ENCODE peak calls at places on chromosomes 3 and 15, in five cellular contexts. T is CD8-positive, alpha-beta memory T cell; V is colonic mucosa; H is esophagus muscularis mucosa; B is sigmoid colon. I is an unnamed sample. For H3K4me1 and H3K27me3, the result is how much of the 10 kb centered on the place peaks cover.

GRCh38 chr15:59169337-59169736 is 37.3 kb upstream of the LDHAL6B start:
- DNase-seq in H (no peak), T (no peak), B (no peak), V (no peak), I (no peak)

GRCh38 chr15:29612096-29612495 is 210.2 kb downstream of the TJP1 start:
- DNase-seq in B (no peak), V (no peak), H (no peak), T (no peak), I (no peak)

GRCh38 chr3:152331018-152331541 is 62.4 kb downstream of the MBNL1 start:
- DNase-seq in T (no peak), H (no peak), V (peak), B (no peak), I (no peak)

GRCh38 chr3:107674371-107674770 is 151.6 kb downstream of the BBX start:
- DNase-seq in T (no peak), V (no peak), B (no peak), H (no peak), I (no peak)

GRCh38 chr3:131602011-131602779 is 99.4 kb upstream of the MRPL3 start:
- DNase-seq in V (no peak), B (no peak), H (no peak), T (no peak), I (no peak)

GRCh38 chr3:42762046-42762724 is 10.9 kb downstream of the CCDC13 start:
- DNase-seq in H (peak), V (no peak), B (no peak), T (no peak), I (no peak)

GRCh38 chr15:55290361-55291057 is 896 bp upstream of the RAB27A start:
- DNase-seq in V (peak), B (peak), T (peak), H (peak), I (peak)

GRCh38 chr3:124174463-124174862 is 182.5 kb upstream of the ROPN1 start:
- DNase-seq in V (no peak), B (no peak), H (no peak), T (no peak), I (no peak)

GRCh38 chr3:155805204-155805801 is 775 bp downstream of the C3orf33 start:
- DNase-seq in B (peak), V (peak), T (peak), H (no peak), I (no peak)

GRCh38 chr15:81054236-81054635 is 53.5 kb downstream of the TLNRD1 start:
- DNase-seq in T (no peak), H (no peak), V (no peak), B (no peak), I (no peak)

GRCh38 chr15:27061739-27062138 is 90.8 kb downstream of the GABRG3 start:
- DNase-seq in B (no peak), V (no peak), H (no peak), T (no peak), I (no peak)

GRCh38 chr3:132343018-132343612 is 25.9 kb downstream of the ACP3 start:
- DNase-seq in V (peak), B (no peak), T (no peak), H (no peak), I (no peak)

GRCh38 chr3:194806991-194807685 is 121.5 kb downstream of the FAM43A start:
- DNase-seq in V (no peak), B (no peak), T (no peak), H (no peak), I (no peak)

GRCh38 chr3:101279765-101280385 is 40.5 kb downstream of the IMPG2 start:
- DNase-seq in T (no peak), V (no peak), H (no peak), B (no peak), I (no peak)

GRCh38 chr3:27253831-27254230 is 115.4 kb downstream of the NEK10 start:
- DNase-seq in H (no peak), T (no peak), V (peak), B (no peak), I (no peak)

GRCh38 chr15:28123408-28124023 is 24.4 kb upstream of the OCA2 start:
- DNase-seq in V (peak), B (no peak), H (no peak), T (no peak), I (peak)

GRCh38 chr15:69853572-69853971 is 244.1 kb downstream of the TLE3 start:
- DNase-seq in T (no peak), B (no peak), V (no peak), H (no peak), I (no peak)

GRCh38 chr3:53628546-53629395 is 134.4 kb downstream of the CACNA1D start:
- DNase-seq in B (no peak), T (no peak), H (peak), V (no peak), I (no peak)

GRCh38 chr15:99492716-99493115 is 73.1 kb upstream of the MEF2A start:
- DNase-seq in B (no peak), T (no peak), H (no peak), V (no peak), I (no peak)

GRCh38 chr15:101115887-101116680 is 135.8 kb downstream of the CHSY1 start:
- DNase-seq in V (no peak), B (peak), T (no peak), H (no peak), I (no peak)

GRCh38 chr3:28986922-28987321 is 293.9 kb upstream of the RBMS3 start:
- DNase-seq in B (no peak), H (no peak), T (no peak), V (no peak), I (no peak)

GRCh38 chr3:123582315-123582714 is 2.5 kb downstream of the HACD2 start:
- DNase-seq in V (peak), H (no peak), B (no peak), T (no peak), I (no peak)

GRCh38 chr3:192571197-192571791 is 156.0 kb downstream of the FGF12 start:
- DNase-seq in V (peak), B (peak), H (no peak), T (no peak), I (no peak)

GRCh38 chr3:146187334-146187950 is 26.5 kb upstream of the PLOD2 start:
- DNase-seq in V (peak), B (no peak), T (no peak), H (no peak), I (no peak)

GRCh38 chr15:85482896-85483295 is 102.5 kb downstream of the AKAP13 start:
- DNase-seq in B (no peak), V (no peak), T (no peak), H (no peak), I (no peak)
- H3K4me1 ChIP-seq in B (under half), V (under half), T (under half), H (half or more), I (under half)

GRCh38 chr15:92951800-92952199 is 51.7 kb downstream of the CHD2 start:
- DNase-seq in V (no peak), H (no peak), B (no peak), T (no peak), I (no peak)

GRCh38 chr15:92953569-92953968 is 53.4 kb downstream of the CHD2 start:
- DNase-seq in V (no peak), T (no peak), H (no peak), B (no peak), I (no peak)

GRCh38 chr15:92952451-92952850 is 52.3 kb downstream of the CHD2 start:
- DNase-seq in B (no peak), V (no peak), H (no peak), T (no peak), I (no peak)

GRCh38 chr15:92947071-92947730 is 47.1 kb downstream of the CHD2 start:
- DNase-seq in B (no peak), V (no peak), H (no peak), T (no peak), I (no peak)

GRCh38 chr15:92949604-92950249 is 49.6 kb downstream of the CHD2 start:
- DNase-seq in B (no peak), H (no peak), T (no peak), V (no peak), I (no peak)
- H3K27ac ChIP-seq in B (no peak), H (no peak), T (no peak), V (no peak), I (no peak)

GRCh38 chr3:134772591-134772990 is 22.5 kb upstream of the EPHB1 start:
- DNase-seq in B (no peak), T (no peak), H (peak), V (no peak), I (no peak)
- H3K27me3 ChIP-seq in B (under half), T (under half), H (under half), V (under half), I (under half)

DNA sequence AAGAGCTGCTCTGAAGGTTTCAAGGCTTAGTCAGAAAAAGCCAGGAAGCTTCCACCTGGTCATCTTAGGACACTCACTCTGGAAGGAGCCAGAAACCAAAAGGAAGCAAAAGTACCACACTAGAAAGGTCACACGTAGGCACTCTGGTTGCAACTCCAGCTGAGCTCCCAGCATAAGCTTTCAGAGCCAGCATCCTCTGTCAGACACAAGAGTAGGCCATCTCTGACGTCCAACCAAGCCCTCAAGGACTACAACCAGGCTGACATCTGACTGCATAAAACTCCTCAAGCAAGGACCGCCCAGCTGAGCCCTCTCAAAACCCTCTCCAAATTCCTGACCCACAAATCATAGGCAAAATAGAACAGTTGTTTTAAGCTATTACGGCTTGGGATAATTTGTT is 12.8 kb downstream of the SH3BP5 start:
- DNase-seq in V (no peak), T (no peak), H (no peak), B (peak), I (no peak)
- H3K4me1 ChIP-seq in V (under half), T (half or more), H (half or more), B (under half), I (under half)

DNA sequence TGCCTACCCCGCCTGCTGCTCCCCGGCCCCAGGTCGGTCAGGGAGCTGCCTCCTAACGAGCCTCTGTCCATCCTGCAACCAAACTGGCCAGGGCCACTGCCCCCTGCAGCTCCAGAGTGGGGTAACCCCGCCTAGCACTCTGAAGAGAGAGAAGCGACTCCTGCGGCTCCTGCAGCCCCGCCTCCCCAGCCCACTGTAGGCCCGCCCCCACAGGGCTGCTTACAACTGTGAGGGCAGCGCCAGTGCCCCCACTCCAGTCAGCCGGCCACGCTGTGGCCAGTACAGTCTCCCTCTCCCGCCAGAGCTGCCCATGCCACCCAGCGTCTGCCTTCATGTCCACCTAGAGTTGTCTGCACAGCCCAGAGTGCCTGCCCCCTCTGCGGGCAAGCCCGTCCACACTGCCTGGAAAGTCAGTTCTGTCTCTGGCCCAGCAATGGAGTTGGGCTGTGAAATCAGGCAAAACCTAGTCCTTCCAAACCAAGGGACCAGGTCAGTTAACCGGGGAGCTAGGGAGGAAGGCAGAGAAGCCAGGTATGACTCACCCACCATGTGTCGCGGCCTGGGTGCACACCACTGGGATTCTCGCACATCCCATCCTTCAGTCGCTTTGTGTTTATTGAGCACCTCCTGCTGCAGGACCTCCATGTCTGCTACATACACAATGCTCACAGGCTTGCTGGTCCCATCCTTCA is 2.4 kb downstream of the UCN2 start:
- DNase-seq in V (peak), B (peak), H (no peak), T (no peak), I (no peak)
- H3K27ac ChIP-seq in V (no peak), B (peak), H (peak), T (no peak), I (no peak)

DNA sequence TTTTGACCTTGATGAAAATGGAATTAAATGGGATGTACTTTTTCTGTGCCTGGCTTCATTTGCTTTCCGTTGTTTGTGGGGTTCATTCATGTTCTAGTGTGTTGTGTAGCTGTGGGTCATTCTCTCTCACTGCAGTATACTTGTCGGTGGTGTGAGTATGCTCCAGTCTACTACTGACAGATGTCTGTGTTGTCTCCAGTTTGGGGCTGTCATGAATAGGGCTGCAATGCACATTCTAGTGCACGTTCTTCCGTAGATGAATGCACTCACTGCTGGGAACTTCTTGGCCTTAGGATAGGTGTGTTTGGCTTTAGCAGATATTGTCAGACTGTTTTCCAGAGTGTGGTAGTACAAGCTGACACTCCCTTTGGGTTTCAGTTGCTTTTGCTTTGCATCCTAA is 1.7 kb upstream of the SLC6A20 start:
- DNase-seq in V (no peak), T (no peak), H (no peak), B (no peak), I (no peak)
- H3K27me3 ChIP-seq in V (under half), T (under half), H (half or more), B (under half), I (under half)

DNA sequence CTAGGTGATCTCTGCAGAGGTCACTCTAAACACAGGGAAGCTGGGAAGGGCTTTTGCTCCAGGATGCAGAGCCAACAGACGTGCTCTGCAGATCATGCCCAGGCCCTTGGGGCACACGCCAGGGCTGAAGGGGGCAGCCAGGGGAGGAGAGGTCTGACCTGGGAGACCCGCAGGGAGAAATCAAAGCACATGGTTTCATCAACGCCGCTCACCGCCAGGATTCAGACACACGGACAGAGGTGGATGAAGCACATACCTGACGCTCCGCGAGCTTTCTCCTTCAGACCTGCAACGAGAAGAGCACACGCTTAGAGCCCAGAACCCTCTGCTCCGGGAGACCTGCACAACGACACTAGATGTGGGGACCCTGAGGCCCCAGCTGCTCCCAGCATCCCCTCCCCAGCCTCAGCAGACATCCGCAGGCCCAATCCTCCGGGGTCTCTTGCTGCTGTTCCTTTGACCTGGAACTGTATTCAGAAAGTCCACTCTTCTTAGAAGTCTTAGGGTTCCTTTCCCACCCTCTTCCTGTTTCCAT is 90.7 kb upstream of the IQSEC1 start:
- DNase-seq in H (no peak), B (peak), V (no peak), T (no peak), I (no peak)
- H3K4me1 ChIP-seq in H (under half), B (under half), V (under half), T (under half), I (under half)